ENCODE peak calls at places on chromosomes 16 and 17, in four cellular contexts. One of them, this sample, is unnamed.

GRCh38 chr16:85144026-85144915 is 32.0 kb upstream of the CIBAR2 start:
- DNase-seq in NCI-H2171 treated with DMSO at 0.1 percent for 48 hours: no peak
- DNase-seq in HFFc6: peak; percentile 39
- DNase-seq in heart right ventricle: no peak
- DNase-seq in this sample: no peak

GRCh38 chr17:62600805-62601204 is 26.7 kb upstream of the MRC2 start:
- DNase-seq in NCI-H2171 treated with DMSO at 0.1 percent for 48 hours: no peak
- DNase-seq in HFFc6: no peak
- DNase-seq in heart right ventricle: no peak
- DNase-seq in this sample: no peak

GRCh38 chr16:20348365-20349185 is 3.9 kb downstream of the UMOD start:
- DNase-seq in NCI-H2171 treated with DMSO at 0.1 percent for 48 hours: no peak
- DNase-seq in HFFc6: no peak
- DNase-seq in heart right ventricle: no peak
- DNase-seq in this sample: no peak

GRCh38 chr17:36703860-36704266 is 102.5 kb downstream of the MRM1 start:
- DNase-seq in NCI-H2171 treated with DMSO at 0.1 percent for 48 hours: no peak
- DNase-seq in HFFc6: no peak
- DNase-seq in heart right ventricle: peak; percentile 48
- DNase-seq in this sample: no peak

GRCh38 chr17:31216053-31216751 is 80.8 kb downstream of the OMG start:
- DNase-seq in NCI-H2171 treated with DMSO at 0.1 percent for 48 hours: peak; percentile 49
- DNase-seq in HFFc6: peak; percentile 94
- DNase-seq in heart right ventricle: no peak
- DNase-seq in this sample: peak; percentile 51

GRCh38 chr17:17736205-17737183 is 55.2 kb downstream of the RAI1 start:
- DNase-seq in NCI-H2171 treated with DMSO at 0.1 percent for 48 hours: peak; percentile 51
- DNase-seq in HFFc6: no peak
- DNase-seq in heart right ventricle: no peak
- DNase-seq in this sample: no peak

GRCh38 chr17:77011173-77012011 is 129.4 kb upstream of the SEC14L1 start:
- DNase-seq in NCI-H2171 treated with DMSO at 0.1 percent for 48 hours: peak; percentile 56
- DNase-seq in HFFc6: peak; percentile 44
- DNase-seq in heart right ventricle: no peak
- DNase-seq in this sample: peak; percentile 33

GRCh38 chr17:80220709-80221215 is 535 bp downstream of the SLC26A11 start:
- DNase-seq in NCI-H2171 treated with DMSO at 0.1 percent for 48 hours: peak; percentile 18
- DNase-seq in HFFc6: no peak
- DNase-seq in heart right ventricle: no peak
- DNase-seq in this sample: no peak

GRCh38 chr16:12573730-12574383 is 229.8 kb downstream of the CPPED1 start:
- DNase-seq in NCI-H2171 treated with DMSO at 0.1 percent for 48 hours: no peak
- DNase-seq in HFFc6: no peak
- DNase-seq in heart right ventricle: peak; percentile 42
- DNase-seq in this sample: peak; percentile 17

GRCh38 chr16:87541004-87541881 is 48.4 kb upstream of the ZCCHC14 start:
- DNase-seq in NCI-H2171 treated with DMSO at 0.1 percent for 48 hours: peak; percentile 56
- DNase-seq in HFFc6: no peak
- DNase-seq in heart right ventricle: peak; percentile 58
- DNase-seq in this sample: no peak

GRCh38 chr16:66927012-66927436 is 1.7 kb upstream of the RRAD start:
- DNase-seq in NCI-H2171 treated with DMSO at 0.1 percent for 48 hours: no peak
- DNase-seq in HFFc6: peak; percentile 89
- DNase-seq in heart right ventricle: peak; percentile 44
- DNase-seq in this sample: no peak

GRCh38 chr17:45430738-45431530 is 1.7 kb downstream of the ARHGAP27 start:
- DNase-seq in NCI-H2171 treated with DMSO at 0.1 percent for 48 hours: no peak
- DNase-seq in HFFc6: no peak
- DNase-seq in heart right ventricle: no peak
- DNase-seq in this sample: no peak

GRCh38 chr17:61412860-61413653 is 13.4 kb downstream of the TBX2 start:
- DNase-seq in NCI-H2171 treated with DMSO at 0.1 percent for 48 hours: no peak
- DNase-seq in HFFc6: no peak
- DNase-seq in heart right ventricle: no peak
- DNase-seq in this sample: no peak

GRCh38 chr16:9901-10665 is 43.3 kb downstream of the POLR3K start:
- DNase-seq in NCI-H2171 treated with DMSO at 0.1 percent for 48 hours: peak; percentile 36
- DNase-seq in HFFc6: no peak
- DNase-seq in heart right ventricle: no peak
- DNase-seq in this sample: no peak

GRCh38 chr17:3710951-3711383 is 12.7 kb upstream of the HASPIN start:
- DNase-seq in NCI-H2171 treated with DMSO at 0.1 percent for 48 hours: no peak
- DNase-seq in HFFc6: peak; percentile 10
- DNase-seq in heart right ventricle: no peak
- DNase-seq in this sample: no peak

GRCh38 chr17:48054238-48055185 is 6.4 kb downstream of the NFE2L1 start:
- DNase-seq in NCI-H2171 treated with DMSO at 0.1 percent for 48 hours: peak; percentile 95
- DNase-seq in HFFc6: peak; percentile 46
- DNase-seq in heart right ventricle: peak; percentile 74
- DNase-seq in this sample: no peak

GRCh38 chr16:54066451-54067056 is 220.0 kb downstream of the IRX3 start:
- DNase-seq in NCI-H2171 treated with DMSO at 0.1 percent for 48 hours: no peak
- DNase-seq in HFFc6: no peak
- DNase-seq in heart right ventricle: peak; percentile 22
- DNase-seq in this sample: no peak